ENCODE peak calls at places on chromosomes 2 and 18, in seven cellular contexts. E, Y, M, T, W, J and P are unnamed samples.
A peak's percentile ranks its signal among the peaks of the same experiment; 100 is the strongest.

GRCh38 chr2:232482301-232483238 is 5.1 kb downstream of the ECEL1 start:
- DNase-seq in Y (peak; percentile 35), M (no peak), J (peak; percentile 52), W (no peak), E (no peak), T (no peak), P (peak; percentile 48)

GRCh38 chr18:376307-376706 is 108.5 kb upstream of the THOC1 start:
- DNase-seq in T (no peak), Y (no peak), M (peak; percentile 74), E (no peak), J (no peak), W (no peak), P (peak; percentile 49)

GRCh38 chr18:45413180-45413836 is 202.0 kb upstream of the SLC14A2 start:
- DNase-seq in J (no peak), T (no peak), M (no peak), W (no peak), E (no peak), Y (no peak), P (no peak)

GRCh38 chr2:199850718-199851498 is at the start of gene FTCDNL1:
- DNase-seq in J (peak; percentile 84), W (peak; percentile 80), Y (peak; percentile 86), T (peak; percentile 53), M (peak; percentile 81), E (peak; percentile 71), P (peak; percentile 40)

GRCh38 chr2:84649487-84650142 is 133.3 kb downstream of the DNAH6 start:
- DNase-seq in J (no peak), M (no peak), Y (no peak), T (no peak), W (peak; percentile 41), E (no peak), P (no peak)

GRCh38 chr2:1717129-1717528 is 27.2 kb downstream of the PXDN start:
- DNase-seq in T (no peak), J (no peak), M (peak; percentile 61), E (no peak), W (no peak), Y (peak; percentile 81), P (peak; percentile 25)

GRCh38 chr2:221488134-221488807 is 83.8 kb downstream of the EPHA4 start:
- DNase-seq in W (no peak), Y (no peak), J (no peak), M (no peak), E (no peak), T (no peak), P (no peak)

GRCh38 chr2:240206630-240207029 is 66.2 kb upstream of the OTOS start:
- DNase-seq in E (no peak), T (no peak), Y (no peak), M (no peak), W (no peak), J (peak; percentile 4), P (no peak)

GRCh38 chr2:119531292-119531691 is 7.0 kb upstream of the SCTR start:
- DNase-seq in E (peak; percentile 46), Y (no peak), M (no peak), W (no peak), J (no peak), T (no peak), P (no peak)

GRCh38 chr2:3574155-3574554 is 905 bp upstream of the RPS7 start:
- DNase-seq in M (no peak), Y (no peak), J (no peak), T (no peak), W (no peak), E (no peak), P (no peak)

GRCh38 chr18:75212626-75213110 is 2.1 kb downstream of the TSHZ1 start:
- DNase-seq in E (no peak), M (no peak), J (no peak), W (no peak), T (no peak), Y (no peak), P (no peak)

GRCh38 chr2:208570851-208571763 is 164.5 kb downstream of the PTH2R start:
- DNase-seq in E (no peak), Y (no peak), J (no peak), W (no peak), M (no peak), T (no peak), P (no peak)

GRCh38 chr18:74498712-74499629 is 2.8 kb downstream of the CNDP2 start:
- DNase-seq in Y (peak; percentile 72), M (peak; percentile 70), J (no peak), T (peak; percentile 84), W (peak; percentile 88), E (no peak), P (peak; percentile 45)

GRCh38 chr2:73292316-73292905 is 937 bp downstream of the EGR4 start:
- DNase-seq in W (no peak), T (no peak), M (no peak), J (no peak), E (no peak), Y (peak; percentile 60), P (no peak)

GRCh38 chr2:238593678-238594077 is 167.0 kb downstream of the ASB1 start:
- DNase-seq in T (no peak), Y (no peak), J (no peak), M (no peak), E (no peak), W (no peak), P (no peak)

GRCh38 chr2:66582975-66583842 is 148.3 kb downstream of the MEIS1 start:
- DNase-seq in J (no peak), M (peak; percentile 80), E (no peak), W (no peak), T (no peak), Y (peak; percentile 28), P (no peak)

GRCh38 chr2:65299246-65299645 is 71.6 kb downstream of the ACTR2 start:
- DNase-seq in E (no peak), W (peak; percentile 29), J (no peak), M (no peak), Y (no peak), T (peak; percentile 26), P (no peak)

GRCh38 chr18:37712776-37713175 is 147.2 kb upstream of the CELF4 start:
- DNase-seq in W (no peak), J (no peak), E (no peak), Y (no peak), T (no peak), M (no peak), P (no peak)

GRCh38 chr2:167264380-167264779 is 376.1 kb downstream of the XIRP2 start:
- DNase-seq in W (peak; percentile 0), Y (no peak), T (no peak), E (peak; percentile 9), M (peak; percentile 15), J (no peak), P (no peak)

GRCh38 chr2:66305714-66306113 is 129.2 kb upstream of the MEIS1 start:
- DNase-seq in E (no peak), Y (peak; percentile 90), W (no peak), M (peak; percentile 69), J (peak; percentile 81), T (no peak), P (peak; percentile 63)

GRCh38 chr2:175630319-175631246 is 371.5 kb downstream of the LNPK start:
- DNase-seq in M (no peak), Y (no peak), T (no peak), E (no peak), W (no peak), J (no peak), P (no peak)

GRCh38 chr2:67346718-67347407 is 50.3 kb upstream of the ETAA1 start:
- DNase-seq in W (no peak), M (no peak), E (no peak), J (no peak), T (no peak), Y (no peak), P (no peak)

GRCh38 chr2:15798716-15799431 is 141.5 kb upstream of the MYCN start:
- DNase-seq in J (no peak), E (no peak), W (no peak), T (no peak), M (no peak), Y (no peak), P (no peak)

GRCh38 chr18:50973367-50974126 is 5.7 kb downstream of the ELAC1 start:
- DNase-seq in M (no peak), W (peak; percentile 16), J (no peak), E (peak; percentile 47), T (no peak), Y (no peak), P (no peak)

GRCh38 chr2:1910562-1911256 is 166.4 kb upstream of the PXDN start:
- DNase-seq in Y (no peak), W (no peak), E (no peak), T (no peak), M (no peak), J (no peak), P (no peak)

GRCh38 chr2:102100371-102101096 is 42.0 kb upstream of the IL1R1 start:
- DNase-seq in E (peak; percentile 65), T (no peak), M (no peak), W (peak; percentile 78), Y (no peak), J (no peak), P (no peak)

GRCh38 chr2:128420131-128420530 is 101.5 kb upstream of the HS6ST1 start:
- DNase-seq in W (no peak), T (no peak), E (no peak), Y (no peak), J (peak; percentile 7), M (no peak), P (no peak)

GRCh38 chr2:207226671-207227061 is 60.9 kb upstream of the KLF7 start:
- DNase-seq in Y (no peak), M (no peak), E (no peak), W (no peak), T (no peak), J (no peak), P (no peak)
- H3K4me1 ChIP-seq in Y (peaks cover 9% of the 10 kb centered on the region), M (no peaks in the 10 kb centered on the region), E (peaks cover 13% of the 10 kb centered on the region), W (no peaks in the 10 kb centered on the region), T (peaks cover 24% of the 10 kb centered on the region), J (peaks cover 4% of the 10 kb centered on the region), P (no peaks in the 10 kb centered on the region)

GRCh38 chr2:43995733-43996533 is at the start of gene LRPPRC:
- DNase-seq in E (peak; percentile 98), J (peak; percentile 94), T (peak; percentile 93), M (peak; percentile 95), Y (peak; percentile 96), W (peak; percentile 96), P (peak; percentile 96)

GRCh38 chr2:43998263-43998662 is 2.5 kb upstream of the LRPPRC start:
- DNase-seq in E (no peak), M (no peak), Y (no peak), T (no peak), W (no peak), J (no peak), P (no peak)

GRCh38 chr2:43989549-43989948 is 6.2 kb downstream of the LRPPRC start:
- DNase-seq in M (no peak), Y (no peak), J (no peak), E (no peak), T (no peak), W (no peak), P (no peak)

GRCh38 chr2:43993437-43993836 is 2.4 kb downstream of the LRPPRC start:
- DNase-seq in E (no peak), J (no peak), Y (no peak), T (no peak), W (no peak), M (no peak), P (no peak)
- H3K4me3 ChIP-seq in E (no peak overlapping the region), J (no peak overlapping the region), Y (no peak overlapping the region), T (no peak overlapping the region), W (peak overlapping the region; percentile 87), M (no peak overlapping the region), P (no peak overlapping the region)

GRCh38 chr2:196649202-196649601 is 9.7 kb downstream of the CCDC150 start:
- DNase-seq in J (no peak), T (no peak), W (no peak), M (no peak), E (no peak), Y (no peak), P (no peak)
- H3K9me3 ChIP-seq in J (peaks cover 2% of the 10 kb centered on the region), T (peaks cover 15% of the 10 kb centered on the region), W (peaks cover 29% of the 10 kb centered on the region), M (peaks cover 26% of the 10 kb centered on the region), E (peaks cover 48% of the 10 kb centered on the region), Y (peaks cover 5% of the 10 kb centered on the region), P (peaks cover 25% of the 10 kb centered on the region)

GRCh38 chr2:11746807-11747459 is 501 bp downstream of the LPIN1 start:
- DNase-seq in E (peak; percentile 35), M (peak; percentile 70), T (no peak), Y (no peak), W (peak; percentile 38), J (peak; percentile 75), P (no peak)
- H3K4me1 ChIP-seq in E (peaks cover 47% of the 10 kb centered on the region), M (peaks cover 50% of the 10 kb centered on the region), T (peaks cover 64% of the 10 kb centered on the region), Y (peaks cover 27% of the 10 kb centered on the region), W (peaks cover 82% of the 10 kb centered on the region), J (no peaks in the 10 kb centered on the region), P (peaks cover 43% of the 10 kb centered on the region)